ENCODE peak calls at places on chromosome 16, in five cellular contexts. I, Z, E, D and O are unnamed samples.
A peak's percentile ranks its signal among the peaks of the same experiment; 100 is the strongest.

GRCh38 chr16:86664518-86665318 is 86.4 kb downstream of the FOXL1 start:
- DNase-seq in I (no peak), Z (no peak), E (no peak), D (no peak), O (no peak)

GRCh38 chr16:49441366-49441780 is 67.8 kb downstream of the C16orf78 start:
- DNase-seq in I (no peak), Z (no peak), E (peak; percentile 64), D (peak; percentile 24), O (peak; percentile 73)

GRCh38 chr16:56972403-56972802 is 10.7 kb downstream of the CETP start:
- DNase-seq in I (no peak), Z (no peak), E (no peak), D (no peak), O (no peak)

GRCh38 chr16:56950881-56951771 is 10.6 kb upstream of the CETP start:
- DNase-seq in I (no peak), Z (no peak), E (peak; percentile 84), D (peak; percentile 68), O (peak; percentile 48)

GRCh38 chr16:4315185-4316102 is at the start of gene GLIS2:
- DNase-seq in I (no peak), Z (peak; percentile 83), E (peak; percentile 50), D (peak; percentile 41), O (no peak)

GRCh38 chr16:8998114-8998513 is 34.4 kb upstream of the USP7 start:
- DNase-seq in I (no peak), Z (no peak), E (no peak), D (no peak), O (no peak)

GRCh38 chr16:80580109-80580832 is 39.5 kb downstream of the DYNLRB2 start:
- DNase-seq in I (no peak), Z (no peak), E (peak; percentile 7), D (no peak), O (peak; percentile 36)

GRCh38 chr16:25035494-25036405 is 20.6 kb upstream of the ARHGAP17 start:
- DNase-seq in I (no peak), Z (no peak), E (no peak), D (no peak), O (no peak)

GRCh38 chr16:56632160-56632847 is at the start of gene MT1M:
- DNase-seq in I (peak; percentile 46), Z (no peak), E (peak; percentile 18), D (no peak), O (no peak)

GRCh38 chr16:28059841-28060240 is 3.7 kb downstream of the GSG1L start:
- DNase-seq in I (no peak), Z (no peak), E (no peak), D (no peak), O (no peak)

GRCh38 chr16:19748389-19749110 is 30.5 kb downstream of the IQCK start:
- DNase-seq in I (no peak), Z (no peak), E (no peak), D (no peak), O (no peak)

GRCh38 chr16:19384656-19385055 is 33.0 kb upstream of the TMC5 start:
- DNase-seq in I (no peak), Z (no peak), E (no peak), D (no peak), O (no peak)

GRCh38 chr16:228151-228855 is 946 bp downstream of the LUC7L start:
- DNase-seq in I (no peak), Z (no peak), E (no peak), D (no peak), O (no peak)

GRCh38 chr16:79299154-79299799 is 301.3 kb downstream of the MAF start:
- DNase-seq in I (no peak), Z (no peak), E (no peak), D (no peak), O (no peak)

GRCh38 chr16:72493681-72494415 is 321.9 kb upstream of the PMFBP1 start:
- DNase-seq in I (no peak), Z (no peak), E (no peak), D (no peak), O (no peak)

GRCh38 chr16:14106457-14106856 is 35.3 kb downstream of the MRTFB start:
- DNase-seq in I (no peak), Z (no peak), E (no peak), D (no peak), O (no peak)

GRCh38 chr16:65667013-65667578 is 545.2 kb upstream of the CDH11 start:
- DNase-seq in I (no peak), Z (no peak), E (no peak), D (no peak), O (no peak)
- TF ChIP-seq CTCF in I (no peak), Z (no peak), E (no peak), D (no peak), O (no peak)

DNA sequence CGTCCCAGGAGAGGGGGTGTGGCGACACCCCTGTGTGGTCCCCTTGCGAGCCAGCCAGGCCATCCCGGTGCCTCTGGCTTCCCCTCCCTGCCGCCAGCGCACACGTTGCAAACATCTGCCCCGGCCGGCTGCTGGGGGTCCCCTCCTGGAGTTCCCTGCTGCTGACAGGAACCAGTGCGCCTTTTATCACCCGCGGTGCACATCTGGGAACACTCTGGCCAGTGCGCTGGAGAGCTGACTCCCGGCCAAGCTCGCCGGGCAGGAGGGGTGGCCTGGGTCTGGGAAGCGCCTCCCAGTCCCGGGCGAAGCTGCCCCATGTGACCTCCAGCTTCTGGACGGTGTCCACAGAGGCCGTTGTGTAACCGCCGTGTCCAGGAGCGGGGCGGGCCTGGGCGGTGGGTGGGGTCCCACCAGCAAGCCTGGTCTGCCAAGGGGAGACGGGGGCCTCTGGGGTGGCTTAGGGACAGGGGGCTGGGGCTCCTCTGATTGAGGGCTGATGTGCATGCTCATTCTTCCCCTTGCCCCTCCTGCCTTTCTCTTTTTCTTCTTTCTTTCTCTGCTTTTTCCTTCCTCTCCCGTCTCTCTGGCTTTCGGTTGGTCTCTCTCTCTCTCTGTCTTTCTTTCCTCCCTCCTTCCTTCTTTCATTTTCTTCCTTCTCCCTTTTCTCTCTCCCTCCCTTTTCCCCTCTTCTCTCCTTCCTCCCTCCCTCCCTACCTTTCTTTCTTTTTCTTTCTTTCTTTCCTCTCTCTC is 25.2 kb upstream of the CIBAR2 start:
- DNase-seq in I (peak; percentile 90), Z (no peak), E (no peak), D (no peak), O (no peak)
- TF ChIP-seq CTCF in I (no peak), Z (no peak), E (no peak), D (no peak), O (no peak)

GRCh38 chr16:26111900-26112299 is 420.1 kb downstream of the HS3ST4 start:
- DNase-seq in I (no peak), Z (no peak), E (no peak), D (no peak), O (no peak)
- TF ChIP-seq CTCF in I (no peak), Z (no peak), E (no peak), D (no peak), O (no peak)

GRCh38 chr16:88747588-88748301 is 37.3 kb downstream of the PIEZO1 start:
- DNase-seq in I (no peak), Z (no peak), E (peak; percentile 55), D (no peak), O (no peak)
- TF ChIP-seq CTCF in I (no peak), Z (no peak), E (peak; percentile 22), D (no peak), O (no peak)

DNA sequence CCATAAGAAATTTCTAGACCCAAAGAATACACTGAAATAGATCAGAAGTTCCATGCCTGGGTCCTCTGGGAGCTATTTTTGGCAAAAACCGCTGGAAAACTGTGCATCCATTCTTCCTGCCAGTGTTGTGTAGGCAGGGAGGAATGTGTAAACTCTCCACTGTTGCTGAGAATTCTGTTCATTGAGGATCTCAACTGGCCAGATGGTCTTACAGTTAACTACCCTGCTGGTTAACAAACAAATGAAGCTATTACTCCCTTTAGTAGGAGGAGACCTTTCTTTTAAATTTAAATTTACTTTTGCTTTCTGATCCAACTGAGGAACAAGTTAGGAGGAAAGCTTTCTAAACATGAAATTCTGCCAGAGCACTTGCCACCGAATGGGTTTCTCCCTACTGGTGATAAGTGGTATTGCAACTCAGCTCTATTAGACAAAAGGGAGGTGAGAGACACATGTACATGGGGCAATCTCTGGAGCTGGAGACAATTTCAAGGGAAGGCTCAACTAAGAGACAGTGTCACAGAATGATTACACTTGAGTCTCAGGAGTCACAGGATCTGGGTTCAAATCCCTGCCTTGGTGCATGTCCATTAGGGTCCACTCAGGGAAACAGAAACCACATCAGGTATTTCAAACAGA is 37.6 kb downstream of the SOCS1 start:
- DNase-seq in I (no peak), Z (no peak), E (no peak), D (no peak), O (no peak)
- TF ChIP-seq CTCF in I (no peak), Z (peak; percentile 82), E (peak; percentile 42), D (no peak), O (peak; percentile 44)

DNA sequence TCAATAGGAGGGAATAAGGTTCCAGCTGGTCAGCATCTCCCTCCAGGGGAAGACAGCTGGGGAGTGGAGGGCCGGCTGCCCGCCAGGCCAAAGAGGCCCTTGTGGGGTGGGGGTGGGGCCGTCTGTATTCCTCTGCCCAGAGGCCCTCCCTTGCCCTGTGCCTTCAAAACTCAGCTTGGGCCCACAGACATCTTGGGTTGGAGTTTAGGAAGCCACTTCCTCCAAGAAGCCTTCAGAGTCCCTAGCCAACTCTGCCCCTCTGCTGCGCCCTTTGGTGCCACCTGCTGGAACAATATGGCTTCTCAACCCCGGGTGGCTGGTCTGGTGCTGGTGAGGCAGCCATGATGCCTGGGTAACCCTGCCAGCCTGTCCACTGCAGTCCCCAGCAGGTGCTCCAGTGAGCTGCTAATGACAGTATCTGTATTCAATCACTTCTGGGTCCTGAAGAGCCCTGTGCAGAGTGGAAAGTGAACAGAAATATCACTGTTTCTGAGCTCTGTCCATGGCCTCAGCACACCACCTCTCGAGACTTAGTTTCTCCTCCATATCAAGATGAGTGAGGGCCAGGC is 16.7 kb downstream of the HSD11B2 start:
- DNase-seq in I (no peak), Z (no peak), E (peak; percentile 50), D (peak; percentile 46), O (peak; percentile 36)
- TF ChIP-seq CTCF in I (no peak), Z (no peak), E (peak; percentile 39), D (no peak), O (peak; percentile 19)

DNA sequence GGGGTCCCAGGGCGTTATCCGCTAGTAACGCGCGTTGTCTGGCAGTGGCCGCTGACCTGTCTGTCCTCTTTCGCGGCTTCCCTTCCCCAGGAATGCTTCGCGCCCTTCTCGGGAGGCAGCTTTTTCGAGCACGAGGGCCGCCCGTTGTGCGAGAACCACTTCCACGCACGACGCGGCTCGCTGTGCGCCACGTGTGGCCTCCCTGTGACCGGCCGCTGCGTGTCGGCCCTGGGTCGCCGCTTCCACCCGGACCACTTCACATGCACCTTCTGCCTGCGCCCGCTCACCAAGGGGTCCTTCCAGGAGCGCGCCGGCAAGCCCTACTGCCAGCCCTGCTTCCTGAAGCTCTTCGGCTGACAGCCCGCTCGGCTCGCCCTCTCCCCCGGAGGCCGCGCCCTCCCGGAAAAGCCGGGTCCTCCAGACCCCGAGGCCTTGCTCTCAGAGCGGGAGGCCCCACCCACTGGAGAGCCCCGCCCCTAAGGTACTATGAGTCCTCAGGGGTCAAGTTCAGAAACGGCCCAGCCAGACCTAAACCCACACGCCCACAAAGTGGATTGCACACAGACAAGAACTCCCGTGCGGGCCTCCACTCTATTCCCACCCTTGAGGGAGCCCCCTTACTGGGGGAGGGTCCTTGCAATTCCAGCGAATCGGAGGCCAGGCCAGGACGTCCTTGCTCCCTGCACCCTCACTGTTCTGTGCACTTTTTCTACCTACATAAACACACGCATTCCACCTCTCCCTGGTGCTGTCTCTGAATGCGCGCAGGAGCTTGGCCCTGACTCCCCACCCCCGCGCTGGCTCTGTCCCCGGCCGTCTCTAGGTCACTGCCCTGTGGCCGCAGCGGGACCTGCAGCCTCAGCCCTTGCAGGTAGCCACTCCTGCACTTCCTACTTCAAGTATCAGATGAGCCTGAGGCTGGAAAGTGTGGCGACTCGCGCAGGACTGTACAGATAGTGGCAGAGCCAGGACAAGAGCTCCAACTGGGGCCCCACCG is 5.4 kb upstream of the SLC5A2 start:
- DNase-seq in I (no peak), Z (no peak), E (peak; percentile 56), D (peak; percentile 42), O (peak; percentile 27)
- TF ChIP-seq CTCF in I (no peak), Z (no peak), E (no peak), D (no peak), O (no peak)